ENCODE peak calls at places on chromosomes 16 and 17, in five cellular contexts. B, G, X, J and V are unnamed samples.

GRCh38 chr17:35257080-35257701 is 14.3 kb downstream of the SLFN5 start:
- DNase-seq in B (no peak), G (no peak), X (no peak), J (peak; percentile 89), V (peak; percentile 37)

GRCh38 chr16:50244140-50244503 is 22.2 kb upstream of the ADCY7 start:
- DNase-seq in B (no peak), G (no peak), X (no peak), J (no peak), V (no peak)

GRCh38 chr16:73124665-73125064 is 76.7 kb upstream of the ZFHX3 start:
- DNase-seq in B (no peak), G (no peak), X (no peak), J (no peak), V (no peak)

GRCh38 chr17:10210151-10210574 is 11.8 kb upstream of the GAS7 start:
- DNase-seq in B (no peak), G (no peak), X (no peak), J (no peak), V (no peak)

GRCh38 chr16:89921699-89922476 is 1.3 kb upstream of the TUBB3 start:
- DNase-seq in B (peak; percentile 82), G (peak; percentile 93), X (peak; percentile 86), J (peak; percentile 90), V (peak; percentile 81)

GRCh38 chr16:18983565-18984424 is at the start of gene TMC7:
- DNase-seq in B (peak; percentile 81), G (peak; percentile 81), X (peak; percentile 50), J (peak; percentile 92), V (peak; percentile 83)

GRCh38 chr17:17103160-17103559 is 60.9 kb downstream of the MPRIP start:
- DNase-seq in B (no peak), G (no peak), X (no peak), J (no peak), V (no peak)

GRCh38 chr17:46777943-46778915 is 40.3 kb downstream of the WNT3 start:
- DNase-seq in B (no peak), G (no peak), X (no peak), J (peak; percentile 36), V (no peak)

GRCh38 chr17:77306790-77307478 is 166.2 kb downstream of the SEC14L1 start:
- DNase-seq in B (no peak), G (no peak), X (no peak), J (peak; percentile 60), V (no peak)

GRCh38 chr17:41647940-41648410 is 23.6 kb upstream of the KRT17 start:
- DNase-seq in B (peak; percentile 89), G (peak; percentile 74), X (peak; percentile 24), J (peak; percentile 82), V (peak; percentile 91)

GRCh38 chr16:16036359-16036792 is 87.0 kb downstream of the ABCC1 start:
- DNase-seq in B (no peak), G (no peak), X (no peak), J (no peak), V (no peak)

GRCh38 chr16:49952386-49952785 is 72.6 kb upstream of the CNEP1R1 start:
- DNase-seq in B (no peak), G (no peak), X (no peak), J (peak; percentile 16), V (no peak)

GRCh38 chr17:51805765-51806164 is 352.7 kb downstream of the CA10 start:
- DNase-seq in B (no peak), G (no peak), X (no peak), J (no peak), V (no peak)

GRCh38 chr16:1773703-1774455 is 945 bp upstream of the MRPS34 start:
- DNase-seq in B (no peak), G (no peak), X (no peak), J (no peak), V (no peak)

GRCh38 chr17:8740486-8740885 is 4.2 kb downstream of the CCDC42 start:
- DNase-seq in B (no peak), G (peak; percentile 25), X (no peak), J (no peak), V (no peak)